ENCODE peak calls at places on chromosomes 1 and 21, in six cellular contexts. W, E, C, O, I and T are unnamed samples.

GRCh38 chr1:61082336-61083013 is at the start of gene NFIA:
- DNase-seq in O (peak; percentile 77), I (peak; percentile 68), E (peak; percentile 84), W (peak; percentile 62), C (no peak), T (peak; percentile 50)

GRCh38 chr1:184492543-184492942 is 105.7 kb downstream of the C1orf21 start:
- DNase-seq in C (no peak), W (no peak), O (no peak), E (no peak), I (no peak), T (no peak)

GRCh38 chr21:31201548-31201947 is 142.5 kb downstream of the TIAM1 start:
- DNase-seq in I (no peak), E (peak; percentile 63), W (no peak), O (no peak), C (no peak), T (no peak)

GRCh38 chr21:45306832-45307571 is 19.3 kb upstream of the POFUT2 start:
- DNase-seq in W (peak; percentile 55), C (peak; percentile 73), O (no peak), E (peak; percentile 95), I (no peak), T (no peak)

GRCh38 chr1:227900571-227901051 is 47.1 kb downstream of the WNT9A start:
- DNase-seq in O (no peak), E (no peak), W (no peak), I (no peak), C (no peak), T (no peak)

GRCh38 chr1:31861346-31861745 is 45.5 kb upstream of the SPOCD1 start:
- DNase-seq in W (no peak), E (no peak), C (no peak), O (no peak), I (no peak), T (peak; percentile 59)

GRCh38 chr1:204640578-204640977 is 45.0 kb downstream of the LRRN2 start:
- DNase-seq in I (no peak), O (no peak), W (no peak), E (no peak), C (no peak), T (no peak)

GRCh38 chr1:161185282-161185682 is 8.0 kb upstream of the B4GALT3 start:
- DNase-seq in C (no peak), O (no peak), E (peak; percentile 65), W (no peak), I (no peak), T (peak; percentile 88)

GRCh38 chr1:95311006-95311405 is 77.0 kb downstream of the RWDD3 start:
- DNase-seq in C (no peak), W (peak; percentile 12), O (no peak), E (no peak), I (peak; percentile 47), T (no peak)

GRCh38 chr1:179816196-179816960 is 61.2 kb downstream of the TOR1AIP2 start:
- DNase-seq in I (no peak), O (peak; percentile 34), W (no peak), C (no peak), E (peak; percentile 21), T (no peak)

GRCh38 chr1:232952514-232953175 is 2.2 kb downstream of the NTPCR start:
- DNase-seq in I (peak; percentile 72), C (peak; percentile 83), E (peak; percentile 54), W (peak; percentile 76), O (peak; percentile 89), T (peak; percentile 73)

GRCh38 chr1:222852326-222852725 is 37.5 kb downstream of the DISP1 start:
- DNase-seq in E (no peak), C (no peak), W (no peak), O (no peak), I (peak; percentile 17), T (no peak)

GRCh38 chr1:197735461-197735860 is 39.8 kb downstream of the DENND1B start:
- DNase-seq in E (no peak), O (no peak), W (no peak), I (no peak), C (no peak), T (no peak)

GRCh38 chr1:207868252-207868768 is 42.6 kb downstream of the CD34 start:
- DNase-seq in I (peak; percentile 70), O (peak; percentile 39), C (peak; percentile 28), W (peak; percentile 63), E (peak; percentile 24), T (peak; percentile 20)
- H3K27ac ChIP-seq in I (peak overlapping the region; percentile 76), O (no peak overlapping the region), C (no peak overlapping the region), W (peak overlapping the region; percentile 58), E (peak overlapping the region; percentile 71), T (no peak overlapping the region)

DNA sequence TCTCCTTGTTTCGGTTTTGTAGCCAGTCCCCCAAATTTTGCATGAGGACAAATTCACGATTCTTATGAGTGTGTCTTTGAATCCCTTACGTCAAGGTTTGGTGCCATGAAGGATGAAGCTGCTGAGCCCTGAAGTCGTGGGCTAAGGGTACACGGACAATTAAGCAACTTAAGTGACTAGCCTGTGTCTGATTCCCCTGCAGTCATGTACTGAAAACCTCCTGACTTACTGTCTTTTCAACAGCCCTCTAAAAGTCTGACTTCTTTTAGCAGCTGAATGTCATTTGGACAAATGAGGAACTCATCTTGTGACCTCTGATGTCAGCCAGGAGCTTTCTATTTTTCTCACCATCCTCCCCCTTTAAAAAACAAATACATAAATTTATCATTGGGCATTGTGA is 27.1 kb upstream of the C1orf105 start:
- DNase-seq in W (no peak), O (no peak), E (no peak), I (no peak), C (no peak), T (peak; percentile 19)
- H3K4me2 ChIP-seq in W (no peak overlapping the region), O (no peak overlapping the region), E (no peak overlapping the region), I (no peak overlapping the region), C (no peak overlapping the region), T (peak overlapping the region; percentile 60)

DNA sequence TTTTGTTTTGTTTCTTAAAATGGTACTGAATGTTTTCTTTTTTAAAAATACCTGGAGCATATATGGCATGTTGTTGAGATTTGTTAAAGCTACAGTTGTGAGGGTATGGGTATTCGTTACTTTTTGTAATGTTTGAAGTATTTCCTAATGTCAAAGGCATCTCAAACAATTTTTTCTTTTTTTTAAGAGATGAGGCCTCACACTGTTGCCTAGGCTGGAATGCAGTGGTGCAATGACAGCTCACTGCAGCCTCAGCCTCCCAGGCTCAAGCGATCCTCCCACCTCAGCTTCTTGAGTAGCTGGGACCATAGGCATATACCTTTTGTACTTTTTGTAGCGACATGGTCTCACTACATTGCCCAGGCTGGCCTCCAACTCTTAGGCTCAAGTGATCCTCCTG is 16.1 kb downstream of the CLCN6 start:
- DNase-seq in I (no peak), W (no peak), C (no peak), O (no peak), E (no peak), T (no peak)
- H3K27ac ChIP-seq in I (peak overlapping the region; percentile 2), W (no peak overlapping the region), C (no peak overlapping the region), O (no peak overlapping the region), E (no peak overlapping the region), T (no peak overlapping the region)

GRCh38 chr1:8474369-8474768 is 156.5 kb downstream of the SLC45A1 start:
- DNase-seq in I (no peak), C (no peak), W (no peak), O (no peak), E (no peak), T (no peak)

GRCh38 chr1:8472668-8473067 is 154.8 kb downstream of the SLC45A1 start:
- DNase-seq in O (no peak), I (no peak), E (no peak), C (no peak), W (no peak), T (peak; percentile 90)

GRCh38 chr1:8473121-8473891 is 155.4 kb downstream of the SLC45A1 start:
- DNase-seq in E (no peak), W (no peak), I (no peak), C (no peak), O (no peak), T (peak; percentile 50)

GRCh38 chr1:8476021-8476420 is 158.1 kb downstream of the SLC45A1 start:
- DNase-seq in O (no peak), E (no peak), W (no peak), I (no peak), C (no peak), T (no peak)

GRCh38 chr1:8473892-8474300 is 156.0 kb downstream of the SLC45A1 start:
- DNase-seq in I (no peak), C (peak; percentile 18), E (no peak), W (no peak), O (no peak), T (no peak)
- H3K4me2 ChIP-seq in I (no peak overlapping the region), C (no peak overlapping the region), E (no peak overlapping the region), W (no peak overlapping the region), O (no peak overlapping the region), T (peak overlapping the region; percentile 82)

GRCh38 chr1:22832414-22832786 is 121.8 kb downstream of the EPHB2 start:
- DNase-seq in O (no peak), C (no peak), W (peak; percentile 81), E (peak; percentile 57), I (no peak), T (no peak)

GRCh38 chr1:22835920-22836319 is 125.3 kb downstream of the EPHB2 start:
- DNase-seq in O (no peak), C (peak; percentile 29), E (no peak), W (no peak), I (no peak), T (no peak)

GRCh38 chr1:22830747-22831340 is 120.2 kb downstream of the EPHB2 start:
- DNase-seq in I (no peak), W (no peak), C (no peak), E (no peak), O (no peak), T (no peak)

GRCh38 chr1:22831729-22832413 is 121.2 kb downstream of the EPHB2 start:
- DNase-seq in C (no peak), I (peak; percentile 96), W (peak; percentile 98), E (peak; percentile 88), O (no peak), T (no peak)

DNA sequence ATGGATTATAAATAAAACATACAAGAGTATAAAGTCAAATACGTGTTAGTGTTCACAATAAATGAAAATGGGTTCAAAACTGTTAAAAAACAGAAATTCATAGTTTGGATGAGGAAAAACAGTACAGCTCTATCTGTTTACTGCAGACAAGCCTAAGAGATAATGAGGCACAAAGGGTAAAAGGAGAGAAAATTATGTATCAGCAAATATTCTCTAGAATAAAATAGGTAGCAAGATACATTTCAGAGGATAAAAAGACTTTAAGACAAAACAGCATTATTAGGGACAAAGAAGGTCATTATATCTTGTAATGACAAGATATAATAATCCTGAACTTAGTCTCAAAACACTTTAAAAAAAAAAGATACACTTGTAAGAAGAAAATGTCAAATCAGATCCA is 123.1 kb downstream of the EPHB2 start:
- DNase-seq in C (no peak), E (no peak), I (no peak), W (no peak), O (no peak), T (no peak)
- H3K27ac ChIP-seq in C (no peak overlapping the region), E (no peak overlapping the region), I (peak overlapping the region; percentile 99), W (no peak overlapping the region), O (no peak overlapping the region), T (no peak overlapping the region)